ENCODE peak calls at places on chromosomes 11 and 22, in five cellular contexts. One of them, this sample, is unnamed.

GRCh38 chr22:45127866-45128265 is 35.9 kb upstream of the NUP50 start:
- DNase-seq in mammary epithelial cell: peak; percentile 36
- DNase-seq in lower lobe of right lung: no peak
- DNase-seq in neural progenitor cell: no peak
- DNase-seq in suprapubic skin: no peak
- DNase-seq in this sample: no peak

GRCh38 chr22:19800761-19801244 is 40.2 kb downstream of the TBX1 start:
- DNase-seq in lower lobe of right lung: peak; percentile 41
- DNase-seq in suprapubic skin: peak; percentile 68
- DNase-seq in neural progenitor cell: peak; percentile 58
- DNase-seq in mammary epithelial cell: no peak
- DNase-seq in this sample: no peak

GRCh38 chr11:1747753-1748466 is 2.5 kb downstream of the IFITM10 start:
- DNase-seq in suprapubic skin: peak; percentile 66
- DNase-seq in mammary epithelial cell: peak; percentile 48
- DNase-seq in lower lobe of right lung: no peak
- DNase-seq in neural progenitor cell: no peak
- DNase-seq in this sample: no peak

GRCh38 chr11:279966-280761 is 2.0 kb downstream of the NLRP6 start:
- DNase-seq in mammary epithelial cell: peak; percentile 38
- DNase-seq in lower lobe of right lung: peak; percentile 60
- DNase-seq in neural progenitor cell: no peak
- DNase-seq in suprapubic skin: peak; percentile 66
- DNase-seq in this sample: peak; percentile 51

GRCh38 chr11:63537293-63538101 is 889 bp downstream of the PLAAT4 start:
- DNase-seq in suprapubic skin: no peak
- DNase-seq in neural progenitor cell: no peak
- DNase-seq in mammary epithelial cell: no peak
- DNase-seq in lower lobe of right lung: no peak
- DNase-seq in this sample: no peak

GRCh38 chr22:24962094-24962493 is 9.6 kb downstream of the KIAA1671 start:
- DNase-seq in lower lobe of right lung: no peak
- DNase-seq in suprapubic skin: no peak
- DNase-seq in mammary epithelial cell: no peak
- DNase-seq in neural progenitor cell: no peak
- DNase-seq in this sample: no peak

GRCh38 chr11:72759468-72759867 is 7.3 kb upstream of the ARAP1 start:
- DNase-seq in lower lobe of right lung: no peak
- DNase-seq in neural progenitor cell: no peak
- DNase-seq in mammary epithelial cell: no peak
- DNase-seq in suprapubic skin: no peak
- DNase-seq in this sample: no peak

GRCh38 chr11:95586681-95587080 is 202.9 kb downstream of the FAM76B start:
- DNase-seq in lower lobe of right lung: no peak
- DNase-seq in neural progenitor cell: no peak
- DNase-seq in suprapubic skin: no peak
- DNase-seq in mammary epithelial cell: no peak
- DNase-seq in this sample: no peak

GRCh38 chr22:33271390-33272161 is 213.4 kb upstream of the SYN3 start:
- DNase-seq in lower lobe of right lung: no peak
- DNase-seq in mammary epithelial cell: no peak
- DNase-seq in suprapubic skin: no peak
- DNase-seq in neural progenitor cell: peak; percentile 13
- DNase-seq in this sample: no peak

GRCh38 chr22:45246060-45246985 is 5.6 kb upstream of the KIAA0930 start:
- DNase-seq in neural progenitor cell: no peak
- DNase-seq in suprapubic skin: no peak
- DNase-seq in lower lobe of right lung: no peak
- DNase-seq in mammary epithelial cell: peak; percentile 89
- DNase-seq in this sample: no peak

GRCh38 chr11:57541099-57541670 is 3.8 kb downstream of the SMTNL1 start:
- DNase-seq in neural progenitor cell: no peak
- DNase-seq in mammary epithelial cell: no peak
- DNase-seq in lower lobe of right lung: no peak
- DNase-seq in suprapubic skin: no peak
- DNase-seq in this sample: no peak

GRCh38 chr11:75145972-75146519 is 4.9 kb upstream of the SLCO2B1 start:
- DNase-seq in neural progenitor cell: no peak
- DNase-seq in lower lobe of right lung: no peak
- DNase-seq in mammary epithelial cell: no peak
- DNase-seq in suprapubic skin: peak; percentile 7
- DNase-seq in this sample: no peak

GRCh38 chr11:87394924-87395323 is 357.2 kb downstream of the TMEM135 start:
- DNase-seq in neural progenitor cell: no peak
- DNase-seq in mammary epithelial cell: no peak
- DNase-seq in lower lobe of right lung: no peak
- DNase-seq in suprapubic skin: no peak
- DNase-seq in this sample: no peak

GRCh38 chr22:47119181-47119580 is 356.7 kb downstream of the TBC1D22A start:
- DNase-seq in suprapubic skin: no peak
- DNase-seq in mammary epithelial cell: no peak
- DNase-seq in lower lobe of right lung: no peak
- DNase-seq in neural progenitor cell: no peak
- DNase-seq in this sample: no peak

GRCh38 chr11:57899378-57899777 is 124.3 kb upstream of the OR9Q1 start:
- DNase-seq in mammary epithelial cell: peak; percentile 24
- DNase-seq in suprapubic skin: no peak
- DNase-seq in lower lobe of right lung: no peak
- DNase-seq in neural progenitor cell: no peak
- DNase-seq in this sample: no peak

GRCh38 chr22:40007826-40008710 is 13.3 kb downstream of the FAM83F start:
- DNase-seq in suprapubic skin: no peak
- DNase-seq in neural progenitor cell: no peak
- DNase-seq in mammary epithelial cell: no peak
- DNase-seq in lower lobe of right lung: peak; percentile 58
- DNase-seq in this sample: no peak

GRCh38 chr11:101955278-101955677 is 39.0 kb upstream of the ANGPTL5 start:
- DNase-seq in suprapubic skin: no peak
- DNase-seq in mammary epithelial cell: no peak
- DNase-seq in neural progenitor cell: no peak
- DNase-seq in lower lobe of right lung: no peak
- DNase-seq in this sample: no peak

GRCh38 chr11:118734031-118734430 is 54.6 kb upstream of the TREH start:
- DNase-seq in lower lobe of right lung: no peak
- DNase-seq in suprapubic skin: no peak
- DNase-seq in neural progenitor cell: no peak
- DNase-seq in mammary epithelial cell: no peak
- DNase-seq in this sample: no peak

GRCh38 chr11:29959488-29959887 is 57.3 kb downstream of the KCNA4 start:
- DNase-seq in lower lobe of right lung: no peak
- DNase-seq in suprapubic skin: no peak
- DNase-seq in neural progenitor cell: no peak
- DNase-seq in mammary epithelial cell: no peak
- DNase-seq in this sample: no peak

GRCh38 chr11:29963068-29963467 is 53.8 kb downstream of the KCNA4 start:
- DNase-seq in lower lobe of right lung: no peak
- DNase-seq in mammary epithelial cell: no peak
- DNase-seq in suprapubic skin: no peak
- DNase-seq in neural progenitor cell: no peak
- DNase-seq in this sample: no peak

GRCh38 chr11:29962243-29962642 is 54.6 kb downstream of the KCNA4 start:
- DNase-seq in neural progenitor cell: peak; percentile 58
- DNase-seq in lower lobe of right lung: no peak
- DNase-seq in suprapubic skin: no peak
- DNase-seq in mammary epithelial cell: peak; percentile 1
- DNase-seq in this sample: no peak

GRCh38 chr11:29956076-29956556 is 60.7 kb downstream of the KCNA4 start:
- DNase-seq in neural progenitor cell: no peak
- DNase-seq in lower lobe of right lung: no peak
- DNase-seq in suprapubic skin: no peak
- DNase-seq in mammary epithelial cell: no peak
- DNase-seq in this sample: no peak

DNA sequence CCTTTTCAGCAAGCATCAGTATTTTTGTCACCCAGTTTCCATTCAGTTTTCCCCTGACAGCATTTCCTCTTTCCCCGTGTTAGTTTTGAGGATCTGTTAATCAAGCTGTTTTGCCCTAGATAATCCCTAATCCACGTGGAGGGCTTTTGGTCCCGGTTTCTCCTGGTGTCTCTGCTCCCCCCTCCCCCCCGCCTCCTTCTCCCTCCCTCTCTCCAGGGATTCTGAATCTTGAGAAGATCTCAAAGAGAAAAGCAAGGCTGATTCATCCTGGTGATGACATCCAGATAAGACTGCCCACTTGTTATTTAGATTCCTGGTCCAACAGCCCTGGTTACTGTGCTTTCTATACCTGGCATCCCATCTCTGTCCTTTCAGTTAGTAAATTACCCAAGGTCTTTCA is 59.4 kb downstream of the KCNA4 start:
- DNase-seq in lower lobe of right lung: no peak
- DNase-seq in mammary epithelial cell: no peak
- DNase-seq in suprapubic skin: no peak
- DNase-seq in neural progenitor cell: peak; percentile 3
- DNase-seq in this sample: no peak
- H3K27me3 ChIP-seq in lower lobe of right lung: no peaks in the 10 kb centered on the region
- H3K27me3 ChIP-seq in mammary epithelial cell: no peaks in the 10 kb centered on the region
- H3K27me3 ChIP-seq in suprapubic skin: no peaks in the 10 kb centered on the region
- H3K27me3 ChIP-seq in neural progenitor cell: no peaks in the 10 kb centered on the region
- H3K27me3 ChIP-seq in this sample: no peaks in the 10 kb centered on the region

GRCh38 chr22:31683181-31684105 is 21.4 kb upstream of the PISD start:
- DNase-seq in neural progenitor cell: no peak
- DNase-seq in lower lobe of right lung: no peak
- DNase-seq in suprapubic skin: no peak
- DNase-seq in mammary epithelial cell: peak; percentile 97
- DNase-seq in this sample: no peak
- H3K27ac ChIP-seq in neural progenitor cell: no peak overlapping the region
- H3K27ac ChIP-seq in lower lobe of right lung: no peak overlapping the region
- H3K27ac ChIP-seq in suprapubic skin: peak overlapping the region; percentile 66
- H3K27ac ChIP-seq in mammary epithelial cell: peak overlapping the region; percentile 75
- H3K27ac ChIP-seq in this sample: no peak overlapping the region

GRCh38 chr11:22668005-22668796 is 1.8 kb downstream of the GAS2 start:
- DNase-seq in neural progenitor cell: no peak
- DNase-seq in lower lobe of right lung: no peak
- DNase-seq in suprapubic skin: no peak
- DNase-seq in mammary epithelial cell: no peak
- DNase-seq in this sample: no peak
- H3K27me3 ChIP-seq in neural progenitor cell: peaks cover 66% of the 10 kb centered on the region
- H3K27me3 ChIP-seq in lower lobe of right lung: peaks cover 28% of the 10 kb centered on the region
- H3K27me3 ChIP-seq in suprapubic skin: peaks cover 30% of the 10 kb centered on the region
- H3K27me3 ChIP-seq in mammary epithelial cell: peaks cover 21% of the 10 kb centered on the region
- H3K27me3 ChIP-seq in this sample: peaks cover 22% of the 10 kb centered on the region

GRCh38 chr22:37608477-37609239 is at the start of gene GGA1:
- DNase-seq in mammary epithelial cell: peak; percentile 97
- DNase-seq in suprapubic skin: peak; percentile 97
- DNase-seq in neural progenitor cell: peak; percentile 97
- DNase-seq in lower lobe of right lung: peak; percentile 98
- DNase-seq in this sample: peak; percentile 97

GRCh38 chr22:37609240-37610152 is 862 bp downstream of the GGA1 start:
- DNase-seq in mammary epithelial cell: peak; percentile 32
- DNase-seq in suprapubic skin: no peak
- DNase-seq in neural progenitor cell: no peak
- DNase-seq in lower lobe of right lung: no peak
- DNase-seq in this sample: no peak

GRCh38 chr22:37607912-37608476 is 640 bp upstream of the GGA1 start:
- DNase-seq in suprapubic skin: no peak
- DNase-seq in mammary epithelial cell: no peak
- DNase-seq in neural progenitor cell: no peak
- DNase-seq in lower lobe of right lung: no peak
- DNase-seq in this sample: no peak

GRCh38 chr22:37610480-37611148 is 2.0 kb downstream of the GGA1 start:
- DNase-seq in neural progenitor cell: no peak
- DNase-seq in suprapubic skin: no peak
- DNase-seq in lower lobe of right lung: peak; percentile 74
- DNase-seq in mammary epithelial cell: no peak
- DNase-seq in this sample: no peak

GRCh38 chr22:37611202-37611601 is 2.6 kb downstream of the GGA1 start:
- DNase-seq in neural progenitor cell: no peak
- DNase-seq in suprapubic skin: no peak
- DNase-seq in lower lobe of right lung: no peak
- DNase-seq in mammary epithelial cell: no peak
- DNase-seq in this sample: no peak
- H3K27ac ChIP-seq in neural progenitor cell: no peak overlapping the region
- H3K27ac ChIP-seq in suprapubic skin: peak overlapping the region; percentile 36
- H3K27ac ChIP-seq in lower lobe of right lung: peak overlapping the region; percentile 91
- H3K27ac ChIP-seq in mammary epithelial cell: no peak overlapping the region
- H3K27ac ChIP-seq in this sample: no peak overlapping the region